ENCODE peak calls at places on chromosomes 13 and 19, in five cellular contexts. O is HFF-Myc, A is A549, Z is colonic mucosa, G is SK-N-SH. F is an unnamed sample.

GRCh38 chr13:40787062-40787461 is 2.3 kb upstream of the SLC25A15 start:
- DNase-seq in O (no peak), A (no peak), Z (no peak), G (no peak), F (peak)

GRCh38 chr19:16164222-16164890 is 9.0 kb downstream of the CIB3 start:
- DNase-seq in O (no peak), A (no peak), Z (no peak), G (no peak), F (no peak)

GRCh38 chr19:46586294-46586693 is 14.8 kb upstream of the CALM3 start:
- DNase-seq in O (no peak), A (no peak), Z (no peak), G (no peak), F (no peak)

GRCh38 chr19:18672606-18673337 is 10.7 kb upstream of the CRTC1 start:
- DNase-seq in O (no peak), A (no peak), Z (no peak), G (no peak), F (peak)

GRCh38 chr13:23855360-23855759 is 33.8 kb downstream of the MIPEP start:
- DNase-seq in O (no peak), A (no peak), Z (no peak), G (no peak), F (no peak)

GRCh38 chr13:47326061-47326460 is 429.2 kb upstream of the HTR2A start:
- DNase-seq in O (peak), A (no peak), Z (no peak), G (no peak), F (peak)

GRCh38 chr13:20525601-20526544 is at the start of gene CRYL1:
- DNase-seq in O (no peak), A (peak), Z (peak), G (peak), F (peak)

GRCh38 chr13:50527612-50528509 is 315.6 kb downstream of the DLEU7 start:
- DNase-seq in O (no peak), A (no peak), Z (no peak), G (no peak), F (no peak)

GRCh38 chr19:11379857-11380350 is 4.2 kb downstream of the EPOR start:
- DNase-seq in O (no peak), A (no peak), Z (no peak), G (no peak), F (no peak)
- H3K4me3 ChIP-seq in O (no peak), A (no peak), Z (no peak), G (no peak), F (no peak)

GRCh38 chr19:1651548-1652394 is 644 bp downstream of the TCF3 start:
- DNase-seq in O (no peak), A (peak), Z (peak), G (peak), F (peak)

GRCh38 chr19:1652471-1653299 is at the start of gene TCF3:
- DNase-seq in O (peak), A (peak), Z (peak), G (peak), F (peak)

GRCh38 chr19:1650627-1651009 is 1.8 kb downstream of the TCF3 start:
- DNase-seq in O (no peak), A (no peak), Z (no peak), G (peak), F (peak)

GRCh38 chr19:1649706-1650626 is 2.4 kb downstream of the TCF3 start:
- DNase-seq in O (no peak), A (no peak), Z (no peak), G (no peak), F (no peak)

DNA sequence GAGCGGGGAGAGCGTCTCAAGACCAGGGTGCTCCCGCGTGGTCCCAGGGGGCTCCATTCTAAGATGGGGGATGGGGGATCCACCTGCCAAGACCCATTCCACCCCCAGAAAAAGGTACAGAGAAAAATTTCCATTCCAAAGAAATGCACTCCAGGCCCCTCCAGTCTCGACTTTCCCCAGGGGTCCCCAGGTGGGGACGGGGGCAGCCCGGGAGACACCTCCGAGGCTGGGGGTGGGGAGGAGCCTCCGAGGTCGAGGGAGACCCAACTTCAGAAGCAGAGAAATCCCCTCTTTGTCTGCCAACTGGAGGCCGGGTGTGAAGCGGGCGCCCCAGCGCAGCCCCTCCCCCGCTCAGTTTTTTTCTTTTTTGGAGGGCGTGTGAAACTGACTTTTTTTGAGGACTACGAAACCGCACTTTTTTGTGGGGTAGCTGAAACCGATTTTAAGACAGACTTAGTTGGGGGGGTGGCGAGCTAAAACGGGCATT is 1.3 kb downstream of the TCF3 start:
- DNase-seq in O (no peak), A (no peak), Z (peak), G (peak), F (peak)
- TF ChIP-seq CTCF in O (no peak), A (no peak), Z (no peak), G (no peak), F (no peak)

GRCh38 chr19:55442372-55443044 is 592 bp downstream of the SHISA7 start:
- DNase-seq in O (no peak), A (no peak), Z (no peak), G (peak), F (no peak)
- H3K4me3 ChIP-seq in O (no peak), A (peak), Z (no peak), G (no peak), F (no peak)

DNA sequence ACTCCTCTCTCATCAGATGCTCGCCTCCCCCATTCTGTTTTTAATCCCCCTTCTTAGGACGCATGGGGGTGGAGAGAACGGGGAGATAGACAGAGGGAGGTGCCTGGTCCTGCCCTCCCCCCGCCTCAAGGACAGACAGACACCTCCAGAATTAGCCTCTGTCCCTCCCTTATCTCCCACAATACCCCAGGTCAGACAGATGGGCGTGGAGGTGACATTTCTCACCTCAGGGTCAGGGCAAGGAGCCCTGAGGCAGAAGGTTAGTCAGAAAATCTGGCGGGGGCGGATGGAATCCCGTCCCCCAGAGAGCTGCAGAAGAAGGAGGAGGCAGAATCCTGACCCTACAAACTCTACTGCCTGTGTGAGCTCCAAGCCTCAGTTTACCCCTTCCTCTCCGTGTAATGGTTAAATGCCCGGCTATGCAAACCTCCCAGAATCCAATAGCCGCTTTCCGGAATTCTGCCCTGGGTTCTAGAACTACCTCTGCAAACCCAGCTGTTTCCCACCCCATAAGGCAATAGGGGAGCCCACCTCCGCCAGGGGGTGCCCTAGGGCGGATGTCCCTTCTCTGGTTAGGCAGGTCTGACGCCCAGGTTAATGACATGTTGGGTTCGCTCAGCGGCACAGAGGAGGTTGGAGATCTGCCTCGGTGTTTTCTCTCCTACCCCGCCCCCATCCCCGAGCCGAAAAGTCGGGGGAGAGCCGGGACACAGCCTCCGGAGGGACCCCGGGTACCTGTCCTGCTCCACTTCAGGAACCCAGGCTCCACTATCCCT is 900 bp downstream of the PPP1R13L start:
- DNase-seq in O (no peak), A (peak), Z (peak), G (peak), F (peak)
- TF ChIP-seq CTCF in O (peak), A (peak), Z (peak), G (peak), F (peak)

GRCh38 chr13:102597029-102598015 is 536 bp downstream of the TPP2 start:
- DNase-seq in O (no peak), A (no peak), Z (peak), G (peak), F (peak)
- H3K4me3 ChIP-seq in O (peak), A (peak), Z (peak), G (peak), F (peak)

GRCh38 chr19:57583104-57583520 is 833 bp upstream of the ZIK1 start:
- DNase-seq in O (no peak), A (no peak), Z (no peak), G (no peak), F (no peak)

GRCh38 chr19:57578487-57579205 is at the start of gene ZNF416:
- DNase-seq in O (peak), A (peak), Z (peak), G (peak), F (peak)

GRCh38 chr19:57587529-57587928 is 3.6 kb downstream of the ZIK1 start:
- DNase-seq in O (no peak), A (no peak), Z (no peak), G (no peak), F (peak)

GRCh38 chr19:57583521-57584416 is at the start of gene ZIK1:
- DNase-seq in O (peak), A (no peak), Z (peak), G (peak), F (peak)
- TF ChIP-seq CTCF in O (no peak), A (no peak), Z (no peak), G (no peak), F (no peak)

GRCh38 chr19:43474487-43474886 is 9.1 kb upstream of the LYPD3 start:
- DNase-seq in O (no peak), A (no peak), Z (no peak), G (no peak), F (no peak)
- H3K4me3 ChIP-seq in O (no peak), A (peak), Z (no peak), G (peak), F (no peak)

DNA sequence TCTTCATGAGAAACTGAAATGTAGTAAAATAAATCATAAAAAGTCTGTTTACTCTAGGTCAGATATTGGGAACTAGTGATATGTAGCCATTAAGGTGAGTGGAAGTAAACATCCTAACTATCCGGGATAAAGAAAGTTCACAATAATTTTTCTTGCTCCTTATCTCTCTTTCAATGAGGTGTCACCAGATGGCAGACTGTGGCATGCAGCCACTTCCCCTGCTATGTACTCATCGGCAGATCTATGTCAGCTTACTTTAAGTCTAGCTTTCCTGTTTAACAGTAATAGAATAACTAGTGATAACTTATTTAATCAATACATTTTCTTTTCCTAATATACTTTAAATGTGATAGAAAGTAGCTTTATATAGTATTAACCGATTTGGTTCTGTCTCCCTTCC is 181.9 kb downstream of the NDFIP2 start:
- DNase-seq in O (no peak), A (no peak), Z (peak), G (no peak), F (no peak)
- TF ChIP-seq CTCF in O (no peak), A (no peak), Z (no peak), G (peak), F (no peak)

DNA sequence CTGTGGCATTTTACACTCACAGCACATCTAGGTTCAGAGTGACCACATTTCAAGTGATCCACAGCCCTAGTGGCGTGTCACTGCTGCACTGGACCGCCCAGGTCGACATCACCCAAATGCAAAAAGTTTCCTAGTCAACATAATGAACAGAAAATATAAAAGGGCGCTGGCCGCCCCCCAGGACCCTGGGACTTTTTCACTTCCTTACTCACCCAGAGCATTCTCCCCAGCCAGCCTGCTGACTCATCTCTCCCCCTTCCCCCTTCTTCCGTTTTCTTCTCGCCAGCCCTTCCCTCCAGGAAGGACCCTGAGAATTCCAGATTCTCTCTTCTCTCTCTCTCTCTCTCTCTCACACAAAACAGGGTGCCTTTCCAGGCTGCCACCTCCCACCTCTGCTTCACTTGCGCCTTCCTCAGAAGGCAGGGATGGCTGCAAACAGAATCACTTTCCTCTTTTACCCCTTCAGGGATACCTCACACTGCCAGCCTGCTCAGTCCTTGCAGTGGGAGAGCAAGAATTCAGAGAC is 21.0 kb upstream of the GRWD1 start:
- DNase-seq in O (no peak), A (peak), Z (no peak), G (no peak), F (peak)
- H3K4me3 ChIP-seq in O (no peak), A (no peak), Z (no peak), G (no peak), F (no peak)

F was measured in cardiac fibroblast.